ENCODE peak calls at places on chromosomes 3 and 15, in five cellular contexts. One of them, this sample, is unnamed.

GRCh38 chr3:161070252-161070930 is 34.8 kb downstream of the B3GALNT1 start:
- DNase-seq in heart left ventricle: no peak
- DNase-seq in MM.1S: no peak
- DNase-seq in mesendoderm: no peak
- DNase-seq in cardiac fibroblast: no peak
- DNase-seq in this sample: no peak

GRCh38 chr3:183540501-183541234 is 14.8 kb downstream of the KLHL6 start:
- DNase-seq in heart left ventricle: no peak
- DNase-seq in MM.1S: peak
- DNase-seq in mesendoderm: no peak
- DNase-seq in cardiac fibroblast: no peak
- DNase-seq in this sample: no peak

GRCh38 chr15:83920115-83920514 is 266.2 kb downstream of the ADAMTSL3 start:
- DNase-seq in heart left ventricle: no peak
- DNase-seq in MM.1S: no peak
- DNase-seq in mesendoderm: no peak
- DNase-seq in cardiac fibroblast: no peak
- DNase-seq in this sample: no peak

GRCh38 chr3:46585799-46586693 is 19.9 kb upstream of the LRRC2 start:
- DNase-seq in heart left ventricle: no peak
- DNase-seq in MM.1S: no peak
- DNase-seq in mesendoderm: peak
- DNase-seq in cardiac fibroblast: no peak
- DNase-seq in this sample: no peak

GRCh38 chr3:180855364-180855763 is 57.1 kb upstream of the FXR1 start:
- DNase-seq in heart left ventricle: no peak
- DNase-seq in MM.1S: peak
- DNase-seq in mesendoderm: peak
- DNase-seq in cardiac fibroblast: peak
- DNase-seq in this sample: peak

GRCh38 chr3:169528289-169528688 is 135.2 kb downstream of the MECOM start:
- DNase-seq in heart left ventricle: no peak
- DNase-seq in MM.1S: no peak
- DNase-seq in mesendoderm: no peak
- DNase-seq in cardiac fibroblast: peak
- DNase-seq in this sample: no peak

GRCh38 chr3:48352546-48352945 is 19.1 kb upstream of the SPINK8 start:
- DNase-seq in heart left ventricle: no peak
- DNase-seq in MM.1S: no peak
- DNase-seq in mesendoderm: no peak
- DNase-seq in cardiac fibroblast: no peak
- DNase-seq in this sample: no peak

GRCh38 chr3:186095584-186096061 is 13.3 kb downstream of the ETV5 start:
- DNase-seq in heart left ventricle: no peak
- DNase-seq in MM.1S: peak
- DNase-seq in mesendoderm: no peak
- DNase-seq in cardiac fibroblast: no peak
- DNase-seq in this sample: no peak

GRCh38 chr15:69885182-69886041 is 212.3 kb downstream of the TLE3 start:
- DNase-seq in heart left ventricle: no peak
- DNase-seq in MM.1S: no peak
- DNase-seq in mesendoderm: peak
- DNase-seq in cardiac fibroblast: peak
- DNase-seq in this sample: no peak

GRCh38 chr3:152384412-152384811 is 115.7 kb downstream of the MBNL1 start:
- DNase-seq in heart left ventricle: no peak
- DNase-seq in MM.1S: no peak
- DNase-seq in mesendoderm: no peak
- DNase-seq in cardiac fibroblast: no peak
- DNase-seq in this sample: no peak
- H3K4me3 ChIP-seq in heart left ventricle: no peak
- H3K4me3 ChIP-seq in MM.1S: no peak
- H3K4me3 ChIP-seq in mesendoderm: no peak
- H3K4me3 ChIP-seq in cardiac fibroblast: no peak
- H3K4me3 ChIP-seq in this sample: no peak

GRCh38 chr15:68042855-68043222 is 11.3 kb upstream of the PIAS1 start:
- DNase-seq in heart left ventricle: no peak
- DNase-seq in MM.1S: no peak
- DNase-seq in mesendoderm: no peak
- DNase-seq in cardiac fibroblast: no peak
- DNase-seq in this sample: no peak
- H3K4me3 ChIP-seq in heart left ventricle: no peak
- H3K4me3 ChIP-seq in MM.1S: no peak
- H3K4me3 ChIP-seq in mesendoderm: no peak
- H3K4me3 ChIP-seq in cardiac fibroblast: no peak
- H3K4me3 ChIP-seq in this sample: no peak

DNA sequence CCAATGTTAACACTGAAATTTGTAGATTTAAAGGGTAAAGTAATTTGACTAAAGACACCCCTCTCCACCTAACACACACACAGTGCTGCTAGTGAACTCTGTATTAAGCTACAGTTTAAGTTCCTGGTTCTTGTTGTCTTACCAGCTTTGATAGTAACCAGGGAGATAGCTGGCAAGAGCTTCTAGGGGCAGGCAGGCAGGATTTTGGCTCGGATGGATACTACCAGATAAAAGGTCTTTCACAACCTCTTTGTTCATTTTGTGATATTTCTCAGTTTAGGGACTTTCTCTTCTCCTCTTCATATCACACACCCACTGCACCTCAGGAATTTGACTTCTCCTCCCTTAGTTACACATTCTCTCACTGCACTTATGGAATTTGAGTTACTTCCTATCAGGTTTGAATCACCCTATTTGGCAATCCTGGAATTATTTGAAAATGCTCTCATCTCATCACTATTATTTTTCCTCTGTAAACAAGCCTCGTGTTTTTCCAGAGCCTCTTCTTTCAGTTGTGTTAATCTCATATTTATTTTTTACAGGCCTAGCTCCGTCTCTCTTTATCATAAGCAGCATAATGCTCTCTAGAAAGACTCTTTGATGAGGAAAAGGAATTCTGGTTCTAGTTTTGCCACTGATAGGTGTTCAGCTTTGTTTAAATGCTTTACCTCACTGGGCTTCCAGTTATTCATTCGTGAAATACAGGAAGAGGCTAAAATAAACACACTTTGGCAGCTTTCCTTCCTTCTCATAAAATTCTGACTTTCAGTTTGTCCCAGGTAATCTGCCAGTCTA is 23.0 kb upstream of the CLDN1 start:
- DNase-seq in heart left ventricle: no peak
- DNase-seq in MM.1S: no peak
- DNase-seq in mesendoderm: peak
- DNase-seq in cardiac fibroblast: peak
- DNase-seq in this sample: no peak
- H3K4me3 ChIP-seq in heart left ventricle: no peak
- H3K4me3 ChIP-seq in MM.1S: no peak
- H3K4me3 ChIP-seq in mesendoderm: no peak
- H3K4me3 ChIP-seq in cardiac fibroblast: no peak
- H3K4me3 ChIP-seq in this sample: no peak

GRCh38 chr3:64207289-64208086 is 17.8 kb downstream of the PRICKLE2 start:
- DNase-seq in heart left ventricle: no peak
- DNase-seq in MM.1S: no peak
- DNase-seq in mesendoderm: no peak
- DNase-seq in cardiac fibroblast: peak
- DNase-seq in this sample: no peak
- H3K4me3 ChIP-seq in heart left ventricle: no peak
- H3K4me3 ChIP-seq in MM.1S: no peak
- H3K4me3 ChIP-seq in mesendoderm: no peak
- H3K4me3 ChIP-seq in cardiac fibroblast: no peak
- H3K4me3 ChIP-seq in this sample: no peak

GRCh38 chr3:127216415-127217261 is 23.7 kb downstream of the PRR23E start:
- DNase-seq in heart left ventricle: no peak
- DNase-seq in MM.1S: no peak
- DNase-seq in mesendoderm: no peak
- DNase-seq in cardiac fibroblast: no peak
- DNase-seq in this sample: no peak

GRCh38 chr3:127214990-127215389 is 22.1 kb downstream of the PRR23E start:
- DNase-seq in heart left ventricle: no peak
- DNase-seq in MM.1S: no peak
- DNase-seq in mesendoderm: peak
- DNase-seq in cardiac fibroblast: no peak
- DNase-seq in this sample: peak

GRCh38 chr3:127217594-127218456 is 24.9 kb downstream of the PRR23E start:
- DNase-seq in heart left ventricle: no peak
- DNase-seq in MM.1S: no peak
- DNase-seq in mesendoderm: no peak
- DNase-seq in cardiac fibroblast: peak
- DNase-seq in this sample: no peak

GRCh38 chr3:127213381-127213918 is 20.5 kb downstream of the PRR23E start:
- DNase-seq in heart left ventricle: no peak
- DNase-seq in MM.1S: no peak
- DNase-seq in mesendoderm: no peak
- DNase-seq in cardiac fibroblast: no peak
- DNase-seq in this sample: no peak

DNA sequence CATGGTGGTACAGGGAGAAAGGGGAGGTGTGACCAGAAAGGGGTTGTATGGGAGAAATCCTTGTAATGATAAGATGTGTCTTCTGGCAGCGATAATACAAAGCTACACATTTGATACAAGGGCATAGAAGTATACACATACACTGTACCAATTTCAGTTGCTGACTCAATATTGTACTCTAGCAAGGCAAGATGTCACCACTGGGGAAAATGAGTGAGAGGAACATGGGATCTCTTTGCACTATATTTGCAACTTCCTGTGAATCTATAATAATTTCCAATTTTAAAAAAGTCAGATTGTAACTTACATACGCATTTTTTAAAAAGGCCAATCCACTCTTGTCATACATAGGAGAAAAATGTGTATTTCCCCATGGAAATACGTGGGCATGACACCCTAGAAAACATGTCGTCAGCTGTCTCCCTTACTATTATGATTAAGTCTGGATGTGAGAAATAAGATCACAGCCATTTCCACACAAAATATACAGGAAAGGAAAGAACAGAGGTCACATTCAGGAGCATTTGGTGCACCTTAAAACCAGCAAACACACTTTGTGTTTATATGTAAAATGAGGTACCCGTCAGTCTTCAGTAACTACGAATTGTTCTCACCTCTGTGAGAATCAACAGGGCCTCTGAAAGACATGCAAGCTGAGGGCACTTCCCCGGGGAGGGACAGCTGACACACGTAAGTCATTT is 22.9 kb downstream of the PRR23E start:
- DNase-seq in heart left ventricle: no peak
- DNase-seq in MM.1S: no peak
- DNase-seq in mesendoderm: peak
- DNase-seq in cardiac fibroblast: no peak
- DNase-seq in this sample: peak
- H3K4me3 ChIP-seq in heart left ventricle: no peak
- H3K4me3 ChIP-seq in MM.1S: no peak
- H3K4me3 ChIP-seq in mesendoderm: no peak
- H3K4me3 ChIP-seq in cardiac fibroblast: no peak
- H3K4me3 ChIP-seq in this sample: peak

GRCh38 chr15:75178938-75179772 is 22.5 kb upstream of the C15orf39 start:
- DNase-seq in heart left ventricle: no peak
- DNase-seq in MM.1S: no peak
- DNase-seq in mesendoderm: no peak
- DNase-seq in cardiac fibroblast: no peak
- DNase-seq in this sample: no peak
- H3K4me3 ChIP-seq in heart left ventricle: no peak
- H3K4me3 ChIP-seq in MM.1S: peak
- H3K4me3 ChIP-seq in mesendoderm: no peak
- H3K4me3 ChIP-seq in cardiac fibroblast: no peak
- H3K4me3 ChIP-seq in this sample: no peak

DNA sequence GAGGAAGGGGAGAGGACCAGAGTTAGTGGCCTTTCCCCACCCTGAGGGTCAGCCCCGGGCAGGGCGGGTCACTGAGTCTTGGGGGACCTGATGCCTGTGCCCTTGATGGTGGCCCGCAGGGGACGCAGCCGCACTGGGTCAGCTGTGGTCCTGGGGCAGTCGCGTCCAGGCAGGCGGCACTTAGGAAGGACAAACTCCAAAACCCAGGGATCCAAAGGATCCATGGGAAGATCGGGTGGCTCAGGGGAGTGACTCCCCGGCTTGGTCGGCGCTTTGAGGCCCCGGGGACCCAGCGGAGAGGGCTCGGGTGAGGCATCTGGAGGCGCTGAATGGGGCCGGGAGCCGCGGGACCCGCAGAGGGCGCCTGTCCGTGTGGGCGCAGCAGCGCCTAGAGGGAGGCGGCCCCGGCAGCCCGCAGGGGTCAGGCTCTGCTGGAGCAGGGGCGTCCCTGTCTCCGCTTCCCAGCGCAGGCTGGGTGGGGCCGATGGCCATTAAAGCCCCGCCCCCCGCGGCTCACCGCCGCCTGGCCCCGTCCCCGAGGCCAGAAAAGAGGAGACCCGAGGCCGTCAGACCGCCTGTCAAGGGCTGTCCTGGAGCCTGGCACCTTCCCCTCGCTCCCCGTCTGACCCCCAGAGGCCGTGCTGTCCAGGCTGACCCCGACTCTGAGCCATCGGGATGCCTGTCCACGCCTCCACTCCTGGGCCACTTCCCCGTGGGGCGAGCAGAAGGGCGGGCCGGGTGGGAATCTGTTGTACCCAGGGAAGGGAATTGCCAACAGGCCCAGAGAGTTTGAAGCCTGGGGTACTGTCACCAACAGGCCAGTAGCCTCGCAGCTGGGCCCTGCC is 17.4 kb downstream of the CIDEC start:
- DNase-seq in heart left ventricle: peak
- DNase-seq in MM.1S: no peak
- DNase-seq in mesendoderm: peak
- DNase-seq in cardiac fibroblast: peak
- DNase-seq in this sample: no peak
- H3K4me3 ChIP-seq in heart left ventricle: no peak
- H3K4me3 ChIP-seq in MM.1S: no peak
- H3K4me3 ChIP-seq in mesendoderm: no peak
- H3K4me3 ChIP-seq in cardiac fibroblast: no peak
- H3K4me3 ChIP-seq in this sample: no peak

This sample was measured in Jurkat, Clone E6-1.